ENCODE peak calls at places on chromosome 9, in five cellular contexts. U, K, H, E and O are unnamed samples.

GRCh38 chr9:6893350-6894131 is 135.8 kb downstream of the KDM4C start:
- DNase-seq in U (no peak), E (no peak), K (no peak), H (no peak), O (no peak)

GRCh38 chr9:472676-473075 is 258.0 kb downstream of the DOCK8 start:
- DNase-seq in E (no peak), U (no peak), H (no peak), K (no peak), O (no peak)

GRCh38 chr9:22401671-22402070 is 45.0 kb upstream of the DMRTA1 start:
- DNase-seq in E (no peak), H (peak; percentile 35), U (no peak), K (no peak), O (no peak)

GRCh38 chr9:112489876-112490661 is 3.4 kb downstream of the KIAA1958 start:
- DNase-seq in E (no peak), H (no peak), K (no peak), U (no peak), O (no peak)

GRCh38 chr9:137700911-137701310 is 82.1 kb downstream of the EHMT1 start:
- DNase-seq in E (no peak), U (no peak), H (no peak), K (no peak), O (no peak)

GRCh38 chr9:101977614-101978210 is 239.3 kb upstream of the GRIN3A start:
- DNase-seq in U (peak; percentile 74), K (no peak), H (peak; percentile 29), E (no peak), O (peak; percentile 13)

GRCh38 chr9:33229359-33230120 is 10.4 kb upstream of the SPINK4 start:
- DNase-seq in K (no peak), U (no peak), E (no peak), H (no peak), O (no peak)

GRCh38 chr9:129853614-129854013 is 18.4 kb downstream of the USP20 start:
- DNase-seq in H (no peak), E (no peak), K (no peak), U (no peak), O (no peak)

GRCh38 chr9:82161876-82162275 is 173.3 kb downstream of the SPATA31D1 start:
- DNase-seq in H (no peak), K (no peak), U (no peak), E (no peak), O (no peak)

GRCh38 chr9:98075332-98075805 is 18.8 kb downstream of the NANS start:
- DNase-seq in E (peak; percentile 31), H (peak; percentile 95), U (no peak), K (no peak), O (no peak)

GRCh38 chr9:21616082-21616778 is 134.1 kb upstream of the IFNE start:
- DNase-seq in E (no peak), H (peak; percentile 99), U (no peak), K (no peak), O (no peak)

GRCh38 chr9:81653240-81653639 is 36.1 kb downstream of the TLE1 start:
- DNase-seq in U (no peak), E (no peak), K (no peak), H (peak; percentile 56), O (no peak)

GRCh38 chr9:19231126-19232035 is 888 bp downstream of the DENND4C start:
- DNase-seq in H (peak; percentile 28), E (no peak), U (peak; percentile 7), K (no peak), O (peak; percentile 58)

GRCh38 chr9:133657120-133657661 is 21.0 kb downstream of the DBH start:
- DNase-seq in K (no peak), E (no peak), U (no peak), H (peak; percentile 9), O (no peak)

GRCh38 chr9:33289501-33289900 is 815 bp upstream of the NFX1 start:
- DNase-seq in U (no peak), K (no peak), H (no peak), E (peak; percentile 31), O (peak; percentile 67)

GRCh38 chr9:135703726-135704125 is 1.7 kb downstream of the KCNT1 start:
- DNase-seq in H (no peak), K (no peak), U (no peak), E (no peak), O (no peak)

GRCh38 chr9:82410891-82411290 is 422.3 kb downstream of the SPATA31D1 start:
- DNase-seq in K (no peak), U (no peak), H (no peak), E (no peak), O (no peak)

GRCh38 chr9:136584401-136585328 is 38.8 kb upstream of the NOTCH1 start:
- DNase-seq in K (no peak), U (no peak), E (no peak), H (no peak), O (peak; percentile 44)

GRCh38 chr9:126664893-126665695 is 51.4 kb downstream of the LMX1B start:
- DNase-seq in E (no peak), K (no peak), H (no peak), U (no peak), O (no peak)

GRCh38 chr9:31355965-31356364 is 1028.5 kb upstream of the ACO1 start:
- DNase-seq in H (no peak), E (no peak), K (no peak), U (no peak), O (no peak)

GRCh38 chr9:91101598-91102168 is 260.0 kb downstream of the AUH start:
- DNase-seq in K (peak; percentile 77), H (no peak), U (no peak), E (peak; percentile 94), O (no peak)